ENCODE peak calls at places on chromosomes 3 and 15, in four cellular contexts. Z is SK-N-SH, B is HepG2, G is K562. N is an unnamed sample. For H3K4me1, the result is how much of the 10 kb centered on the place peaks cover.

GRCh38 chr3:33840179-33840578 is 41.7 kb downstream of the PDCD6IP start:
- DNase-seq in Z (no peak), B (no peak), G (no peak), N (no peak)

GRCh38 chr3:55813268-55814097 is 326.4 kb upstream of the WNT5A start:
- DNase-seq in Z (no peak), G (no peak), B (no peak), N (no peak)

GRCh38 chr3:154776549-154777230 is 303.4 kb upstream of the MME start:
- DNase-seq in G (no peak), B (no peak), Z (no peak), N (no peak)

GRCh38 chr3:51698209-51698608 is 8.7 kb upstream of the GRM2 start:
- DNase-seq in G (no peak), Z (no peak), B (no peak), N (no peak)

GRCh38 chr3:100042144-100042543 is 72.2 kb downstream of the FILIP1L start:
- DNase-seq in B (no peak), Z (peak), G (no peak), N (peak)

GRCh38 chr3:23580337-23580736 is 225.4 kb upstream of the UBE2E1 start:
- DNase-seq in Z (no peak), G (no peak), B (no peak), N (no peak)

GRCh38 chr15:28984421-28985375 is 98.9 kb downstream of the APBA2 start:
- DNase-seq in Z (peak), G (peak), B (peak), N (no peak)

GRCh38 chr3:114217266-114217665 is 20.1 kb downstream of the ZNF80 start:
- DNase-seq in G (no peak), B (no peak), Z (no peak), N (peak)

GRCh38 chr3:99902091-99902490 is 84.4 kb downstream of the CMSS1 start:
- DNase-seq in G (no peak), Z (no peak), B (no peak), N (no peak)

GRCh38 chr3:13215940-13216546 is 142.8 kb upstream of the IQSEC1 start:
- DNase-seq in G (no peak), B (peak), Z (no peak), N (no peak)

GRCh38 chr3:175163686-175164085 is 304.6 kb downstream of the NAALADL2 start:
- DNase-seq in G (no peak), Z (no peak), B (no peak), N (no peak)

GRCh38 chr15:94723801-94724200 is 492.4 kb downstream of the MCTP2 start:
- DNase-seq in B (no peak), G (no peak), Z (no peak), N (no peak)

GRCh38 chr15:48778338-48778730 is 32.5 kb downstream of the CEP152 start:
- DNase-seq in Z (no peak), B (no peak), G (no peak), N (no peak)

DNA sequence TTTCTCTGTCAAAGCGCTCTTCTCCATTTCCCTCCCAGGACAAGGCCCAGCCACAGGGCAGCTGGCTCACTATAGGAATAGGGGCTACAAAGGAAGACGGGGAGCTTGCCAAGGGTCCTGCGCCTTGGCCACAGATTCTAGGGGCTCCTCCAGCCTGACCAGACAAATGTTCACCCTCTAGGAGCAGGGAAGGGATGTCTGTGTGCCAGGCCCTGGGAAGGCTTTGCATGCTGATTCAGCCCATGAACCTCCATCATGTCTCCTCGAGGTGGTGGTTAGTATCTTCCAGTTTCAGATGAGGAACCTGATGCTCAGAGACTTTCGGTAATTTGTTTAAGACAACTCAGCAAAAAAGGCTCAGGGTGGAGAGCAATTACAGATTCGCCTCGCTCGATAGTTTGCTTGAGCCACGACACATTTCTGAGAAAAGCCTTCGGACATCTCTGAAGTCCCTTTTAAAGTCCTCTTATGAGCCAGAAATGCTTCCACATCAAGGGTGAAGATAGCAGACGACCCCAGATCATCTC is 110.0 kb downstream of the XXYLT1 start:
- DNase-seq in G (no peak), B (no peak), Z (no peak), N (peak)
- H3K4me1 ChIP-seq in G (half or more), B (half or more), Z (half or more), N (half or more)

DNA sequence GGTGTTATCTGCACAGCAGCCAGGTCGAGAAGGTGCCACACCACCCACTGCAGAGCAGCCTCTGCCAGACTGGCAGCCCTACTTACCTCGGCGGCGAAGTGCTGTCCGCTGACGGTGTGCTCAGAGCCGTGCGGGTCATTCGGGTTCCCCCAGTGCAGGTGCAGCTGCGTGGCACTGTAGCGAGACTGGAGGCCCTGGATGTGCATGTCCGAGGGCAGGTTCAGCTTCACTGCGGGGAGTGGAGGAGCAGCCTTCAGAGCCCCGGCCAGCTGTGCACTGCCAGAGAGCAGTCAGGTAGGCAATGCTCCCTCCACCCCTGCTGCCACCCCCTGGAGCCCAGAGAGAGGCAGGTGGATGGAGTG is 36.3 kb downstream of the CA12 start:
- DNase-seq in B (no peak), Z (no peak), G (no peak), N (no peak)
- H3K9ac ChIP-seq in B (no peak), Z (no peak), G (no peak), N (no peak)

DNA sequence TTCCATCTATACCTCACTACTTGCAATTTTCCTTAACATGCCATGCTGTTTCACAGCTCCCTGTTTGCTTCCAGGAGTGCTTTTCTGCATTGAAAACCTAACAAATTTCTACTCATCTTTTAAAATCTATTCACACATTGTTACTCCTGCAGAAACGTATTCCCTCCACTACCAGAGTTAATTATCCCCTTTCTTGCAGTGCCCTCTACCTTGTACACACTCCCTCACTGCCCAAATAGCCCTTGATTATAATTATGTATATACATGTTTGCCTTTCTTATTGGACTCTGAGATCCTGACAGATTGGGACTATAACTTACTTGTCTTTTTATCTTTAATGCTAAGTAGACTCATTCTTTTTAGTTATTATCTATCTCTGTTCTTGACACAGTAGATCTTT is 325.0 kb downstream of the OXSM start:
- DNase-seq in B (no peak), Z (no peak), G (no peak), N (no peak)
- TF ChIP-seq MAX in B (no peak), Z (no peak), G (no peak), N (no peak)

GRCh38 chr3:195070321-195070720 is 200.6 kb downstream of the XXYLT1 start:
- DNase-seq in B (no peak), G (no peak), Z (no peak), N (no peak)

GRCh38 chr3:195071011-195071728 is 199.8 kb downstream of the XXYLT1 start:
- DNase-seq in Z (no peak), B (no peak), G (no peak), N (no peak)

GRCh38 chr3:195068045-195068444 is 202.9 kb downstream of the XXYLT1 start:
- DNase-seq in G (no peak), Z (no peak), B (no peak), N (peak)

GRCh38 chr3:195068481-195069080 is 202.4 kb downstream of the XXYLT1 start:
- DNase-seq in G (no peak), B (no peak), Z (no peak), N (no peak)

GRCh38 chr3:195069501-195070251 is 201.3 kb downstream of the XXYLT1 start:
- DNase-seq in G (no peak), Z (no peak), B (no peak), N (no peak)
- H3K4me1 ChIP-seq in G (under half), Z (under half), B (under half), N (under half)

GRCh38 chr15:74627766-74628165 is 12.1 kb downstream of the CLK3 start:
- DNase-seq in Z (no peak), B (no peak), G (no peak), N (no peak)

GRCh38 chr15:74626336-74626735 is 10.7 kb downstream of the CLK3 start:
- DNase-seq in Z (no peak), B (no peak), G (no peak), N (no peak)

GRCh38 chr15:74628949-74629348 is 13.3 kb downstream of the CLK3 start:
- DNase-seq in G (no peak), Z (no peak), B (no peak), N (no peak)

GRCh38 chr15:74626752-74627692 is 11.4 kb downstream of the CLK3 start:
- DNase-seq in G (no peak), Z (no peak), B (no peak), N (no peak)

DNA sequence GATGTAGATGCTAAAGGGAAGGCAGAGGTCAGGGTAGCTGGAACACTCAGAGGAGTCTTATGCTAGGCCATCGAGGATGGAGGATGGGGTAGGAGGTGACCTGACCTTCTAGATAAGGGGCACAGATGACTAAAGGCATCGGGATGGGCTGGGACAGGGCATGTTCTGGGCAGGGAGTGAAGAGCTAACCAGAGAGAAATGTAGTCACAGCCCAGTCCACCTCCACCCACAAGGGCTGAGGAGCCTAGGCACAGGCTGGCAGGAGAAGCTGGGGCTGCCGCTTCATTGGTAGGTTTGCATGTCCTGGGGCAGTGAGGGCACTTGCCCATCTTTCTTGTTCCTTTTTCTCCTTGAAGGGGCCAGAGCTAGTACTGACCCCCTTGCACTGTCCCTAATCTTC is 12.6 kb downstream of the CLK3 start:
- DNase-seq in Z (no peak), G (no peak), B (no peak), N (no peak)
- H3K9ac ChIP-seq in Z (no peak), G (no peak), B (no peak), N (no peak)

GRCh38 chr15:43390723-43391122 is 19.8 kb downstream of the TUBGCP4 start:
- DNase-seq in Z (no peak), G (peak), B (no peak), N (no peak)
- TF ChIP-seq MAX in Z (no peak), G (no peak), B (no peak), N (no peak)

GRCh38 chr15:93107646-93108045 is 18.6 kb upstream of the RGMA start:
- DNase-seq in B (no peak), Z (no peak), G (no peak), N (no peak)

GRCh38 chr15:93105510-93105909 is 16.5 kb upstream of the RGMA start:
- DNase-seq in G (no peak), B (no peak), Z (no peak), N (no peak)

GRCh38 chr15:93109370-93110105 is 20.5 kb upstream of the RGMA start:
- DNase-seq in Z (no peak), G (no peak), B (no peak), N (no peak)

GRCh38 chr15:93110502-93111040 is 21.6 kb upstream of the RGMA start:
- DNase-seq in Z (no peak), G (no peak), B (no peak), N (no peak)

GRCh38 chr15:93111451-93111850 is 22.4 kb upstream of the RGMA start:
- DNase-seq in B (no peak), G (no peak), Z (no peak), N (no peak)
- H3K4me1 ChIP-seq in B (under half), G (under half), Z (under half), N (under half)

DNA sequence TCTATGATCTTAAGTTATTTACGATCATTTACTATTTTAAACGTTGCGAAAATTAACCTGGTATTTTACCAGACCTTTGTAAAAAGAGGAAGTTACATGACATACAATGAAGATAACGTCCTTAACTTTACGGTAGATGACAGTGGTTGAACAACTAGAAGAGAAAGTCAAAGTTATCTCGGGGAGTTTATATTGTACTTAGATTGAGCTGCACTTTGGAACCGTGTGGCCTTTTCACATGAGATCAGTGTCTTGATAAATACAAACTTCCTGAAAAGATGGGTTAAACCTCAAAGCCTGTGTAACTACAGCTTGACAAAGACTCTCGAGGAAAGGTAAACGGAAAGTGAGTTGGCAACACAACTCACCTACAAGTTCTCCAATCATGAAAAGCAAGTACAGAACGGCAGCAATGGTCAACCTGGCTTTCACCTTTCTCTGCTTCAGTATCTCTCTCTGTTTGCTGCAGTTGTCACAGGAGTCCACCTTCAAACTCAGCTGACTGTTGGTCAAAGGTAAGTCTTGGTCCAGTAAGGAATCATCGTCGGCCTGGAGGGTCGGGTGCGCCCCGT is 873 bp downstream of the SLC30A4 start:
- DNase-seq in G (peak), Z (no peak), B (peak), N (peak)
- H3K9ac ChIP-seq in G (no peak), Z (peak), B (no peak), N (peak)

GRCh38 chr15:63335543-63336240 is 46.0 kb downstream of the CA12 start:
- DNase-seq in G (no peak), Z (no peak), B (no peak), N (no peak)
- TF ChIP-seq MAX in G (no peak), Z (no peak), B (no peak), N (no peak)

N was measured in endothelial cell of umbilical vein.